ENCODE peak calls at places on chromosomes 2 and 18, in six cellular contexts. H is GM12878, P is HepG2, I is SK-N-SH, Q is K562, S is IMR-90. L is an unnamed sample.

GRCh38 chr2:97957432-97958183 is 38.1 kb downstream of the TMEM131 start:
- DNase-seq in S (peak; percentile 57), P (no peak), H (no peak), I (no peak), Q (no peak), L (no peak)

GRCh38 chr2:223654384-223654915 is 52.3 kb upstream of the SCG2 start:
- DNase-seq in Q (no peak), I (no peak), S (peak; percentile 77), H (no peak), P (no peak), L (no peak)

GRCh38 chr2:119352357-119352756 is 14.3 kb downstream of the C2orf76 start:
- DNase-seq in P (no peak), H (peak; percentile 93), S (no peak), Q (no peak), I (no peak), L (no peak)

GRCh38 chr2:218093879-218094278 is 24.8 kb downstream of the RUFY4 start:
- DNase-seq in P (no peak), Q (no peak), H (no peak), S (no peak), I (no peak), L (no peak)

GRCh38 chr2:240930631-240931318 is 24.6 kb downstream of the CROCC2 start:
- DNase-seq in Q (no peak), I (peak; percentile 29), P (no peak), H (no peak), S (no peak), L (no peak)

GRCh38 chr18:21914739-21915319 is 174.2 kb downstream of the MIB1 start:
- DNase-seq in H (no peak), I (peak; percentile 31), S (peak; percentile 62), Q (peak; percentile 44), P (peak; percentile 53), L (peak; percentile 14)

GRCh38 chr18:34493566-34494358 is 216.3 kb upstream of the DTNA start:
- DNase-seq in P (peak; percentile 14), H (no peak), I (peak; percentile 84), Q (no peak), S (no peak), L (no peak)

GRCh38 chr18:28045176-28045810 is 131.6 kb downstream of the CDH2 start:
- DNase-seq in S (peak; percentile 86), Q (no peak), H (no peak), I (no peak), P (no peak), L (peak; percentile 31)

GRCh38 chr2:60867848-60868247 is 13.5 kb upstream of the REL start:
- DNase-seq in I (no peak), S (no peak), P (no peak), H (no peak), Q (no peak), L (no peak)

GRCh38 chr18:34707670-34708069 is 2.4 kb upstream of the DTNA start:
- DNase-seq in P (no peak), Q (no peak), S (peak; percentile 92), H (no peak), I (no peak), L (peak; percentile 35)

GRCh38 chr2:133266926-133267590 is 301.2 kb downstream of the NCKAP5 start:
- DNase-seq in S (no peak), P (no peak), I (peak; percentile 66), H (no peak), Q (no peak), L (peak; percentile 26)

GRCh38 chr2:188576657-188577056 is 285.0 kb downstream of the GULP1 start:
- DNase-seq in P (no peak), S (no peak), Q (no peak), I (no peak), H (no peak), L (no peak)

GRCh38 chr2:74496997-74497776 is 2.2 kb downstream of the LBX2 start:
- DNase-seq in Q (no peak), I (no peak), P (peak; percentile 86), S (no peak), H (no peak), L (no peak)

GRCh38 chr2:107068069-107068468 is 182.1 kb upstream of the ST6GAL2 start:
- DNase-seq in P (no peak), H (no peak), I (no peak), S (no peak), Q (no peak), L (no peak)

GRCh38 chr18:76554788-76555187 is 59.7 kb upstream of the ZNF516 start:
- DNase-seq in H (no peak), S (no peak), I (no peak), Q (no peak), P (no peak), L (no peak)

GRCh38 chr18:76557026-76557575 is 62.1 kb upstream of the ZNF516 start:
- DNase-seq in P (peak; percentile 49), H (no peak), Q (no peak), S (peak; percentile 76), I (no peak), L (no peak)

GRCh38 chr18:76558881-76559667 is 64.0 kb upstream of the ZNF516 start:
- DNase-seq in S (peak; percentile 41), I (no peak), H (no peak), Q (no peak), P (no peak), L (no peak)

GRCh38 chr18:76548541-76548940 is 53.5 kb upstream of the ZNF516 start:
- DNase-seq in H (no peak), Q (no peak), P (no peak), S (no peak), I (no peak), L (no peak)

DNA sequence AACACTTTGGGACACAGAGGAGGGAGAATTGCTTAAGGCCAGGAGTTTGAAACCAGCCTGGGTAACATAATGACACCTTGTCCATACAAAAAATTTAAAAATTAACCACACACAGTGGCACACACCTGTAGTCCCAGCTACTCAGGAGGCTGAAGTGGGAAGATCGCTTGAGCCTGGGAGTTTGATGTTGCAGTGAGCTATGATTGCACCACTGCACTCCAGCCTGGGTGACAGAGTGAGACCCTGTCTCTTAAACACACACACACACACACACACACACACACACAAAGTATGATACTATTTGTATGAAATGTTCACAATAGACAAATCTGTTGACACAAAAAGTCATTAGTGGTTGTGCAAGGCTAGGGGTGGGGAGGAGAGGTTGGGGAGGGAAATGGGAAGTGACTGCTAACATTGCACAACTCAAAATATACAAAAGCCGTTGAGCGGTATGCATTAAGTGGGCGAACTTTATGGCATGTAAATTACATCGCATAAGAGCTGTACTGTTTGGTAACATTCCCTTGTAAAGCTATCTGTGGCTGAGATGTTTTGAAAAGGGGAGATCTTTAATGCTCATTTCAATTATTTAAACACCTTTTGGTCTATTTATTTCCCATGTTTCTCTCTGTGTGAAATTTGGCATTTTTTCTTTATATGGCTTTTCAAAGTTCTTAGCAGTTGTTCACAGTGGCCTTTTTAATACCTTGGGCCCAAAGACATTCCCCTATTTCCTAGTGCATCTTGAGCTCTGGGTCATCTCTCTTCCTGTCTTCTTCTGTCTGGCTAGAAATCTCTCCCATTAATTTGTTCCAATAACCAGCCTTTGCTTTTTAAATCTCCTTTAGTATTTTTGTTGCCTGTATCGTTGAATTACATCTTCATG is 58.9 kb upstream of the ZNF516 start:
- DNase-seq in I (no peak), S (peak; percentile 90), P (peak; percentile 79), H (no peak), Q (no peak), L (no peak)
- TF ChIP-seq SMC3 in I (no peak), S (no peak), P (no peak), H (no peak), Q (no peak), L (no peak)

GRCh38 chr2:105442056-105442455 is 43.2 kb upstream of the FHL2 start:
- DNase-seq in Q (no peak), P (no peak), I (no peak), H (no peak), S (no peak), L (no peak)

GRCh38 chr2:105437708-105438103 is 38.9 kb upstream of the FHL2 start:
- DNase-seq in H (no peak), Q (no peak), S (peak; percentile 90), I (peak; percentile 38), P (no peak), L (no peak)

GRCh38 chr2:105439130-105439529 is 40.3 kb upstream of the FHL2 start:
- DNase-seq in Q (no peak), P (no peak), H (no peak), S (no peak), I (no peak), L (no peak)

GRCh38 chr2:105442721-105443120 is 43.9 kb upstream of the FHL2 start:
- DNase-seq in H (no peak), P (no peak), Q (no peak), I (no peak), S (no peak), L (no peak)

DNA sequence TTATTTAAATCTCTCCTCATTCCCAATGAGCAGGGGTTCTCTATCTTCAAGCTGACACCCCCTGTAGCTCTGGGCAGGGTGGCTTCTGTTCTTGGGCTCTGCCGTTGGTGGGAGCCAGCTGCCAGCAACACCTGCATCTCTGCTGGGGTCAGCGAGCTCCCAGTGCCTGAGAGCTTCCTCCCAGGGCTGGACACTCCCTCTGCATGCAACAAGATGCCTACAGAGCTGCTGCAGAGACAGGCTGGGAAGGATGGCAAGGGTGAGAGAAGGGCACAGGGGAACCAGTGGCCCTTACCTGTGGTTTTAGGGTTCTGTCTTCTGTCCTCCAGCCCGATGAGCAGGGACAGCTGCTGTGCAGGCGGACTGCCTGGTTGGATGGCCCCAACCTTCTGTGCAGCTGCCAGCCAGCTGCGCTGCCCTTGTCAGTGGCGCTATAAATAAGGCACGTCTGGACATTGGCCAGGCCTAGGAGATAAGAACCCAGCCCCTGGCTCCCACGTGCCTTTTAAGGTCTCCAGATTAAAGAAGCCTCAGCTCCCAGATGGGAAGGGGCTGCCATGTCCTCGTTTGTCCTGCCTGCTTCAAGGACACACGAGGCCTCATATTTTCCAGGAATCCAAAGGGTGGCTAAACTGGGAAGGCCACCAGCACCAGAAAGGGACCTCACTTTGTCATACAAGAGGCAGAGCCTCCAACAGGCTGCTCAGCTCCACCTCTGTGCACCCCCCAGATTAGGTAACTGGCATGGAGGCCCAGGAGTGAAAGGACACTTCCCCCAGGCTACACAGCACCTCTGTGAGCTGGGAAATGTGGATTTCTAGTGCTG is 39.5 kb upstream of the FHL2 start:
- DNase-seq in H (no peak), I (peak; percentile 83), P (no peak), Q (peak; percentile 58), S (peak; percentile 52), L (no peak)
- H3K27ac ChIP-seq in H (no peak overlapping the region), I (peak overlapping the region; percentile 95), P (no peak overlapping the region), Q (no peak overlapping the region), S (peak overlapping the region; percentile 85), L (no peak overlapping the region)

GRCh38 chr2:155190342-155190741 is 491.8 kb downstream of the KCNJ3 start:
- DNase-seq in P (peak; percentile 32), S (no peak), H (no peak), I (no peak), Q (no peak), L (no peak)
- TF ChIP-seq SMC3 in P (no peak), S (no peak), H (no peak), I (no peak), Q (no peak), L (no peak)

DNA sequence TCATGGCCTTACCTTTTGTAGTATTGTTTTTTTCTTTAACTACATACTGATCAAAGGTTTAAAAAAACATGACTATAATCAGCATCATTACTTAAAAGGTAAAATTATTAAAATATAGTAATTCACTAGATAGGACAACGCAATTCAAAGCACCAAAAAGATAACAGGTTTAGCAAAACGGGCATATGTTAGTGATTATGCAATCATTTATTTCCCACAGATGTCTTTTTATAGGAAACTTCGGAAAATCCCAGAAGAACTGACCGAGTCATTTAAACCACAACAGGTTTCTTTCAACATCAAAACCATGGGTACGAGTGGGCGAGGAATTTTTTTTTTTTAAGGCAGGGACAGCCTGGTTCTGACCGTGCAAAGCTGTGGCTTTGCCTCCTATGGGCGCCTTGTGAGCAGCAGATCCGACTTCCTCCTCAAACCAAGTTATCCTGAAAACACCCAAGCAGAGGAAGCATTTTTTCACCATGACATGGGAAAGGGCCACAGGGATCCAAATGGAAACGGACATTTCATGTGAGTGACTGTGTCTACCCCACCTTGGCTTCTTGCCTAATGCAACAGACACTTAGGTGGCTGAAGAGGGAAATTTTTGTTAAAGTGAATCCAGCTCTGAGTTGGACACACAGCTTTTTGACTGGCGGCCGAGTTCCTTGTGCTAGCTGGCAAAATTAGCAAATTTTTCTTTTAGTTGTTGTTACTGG is 487.2 kb upstream of the ZEB2 start:
- DNase-seq in P (no peak), H (no peak), S (peak; percentile 98), I (no peak), Q (no peak), L (peak; percentile 90)
- H3K27ac ChIP-seq in P (no peak overlapping the region), H (no peak overlapping the region), S (peak overlapping the region; percentile 65), I (peak overlapping the region; percentile 17), Q (no peak overlapping the region), L (peak overlapping the region; percentile 84)

L was measured in A549.